ENCODE peak calls at places on chromosome 12, in nine cellular contexts. R, W, Q, P, I, X, F, V and S are unnamed samples.

GRCh38 chr12:51357374-51358047 is 11.0 kb upstream of the CELA1 start:
- DNase-seq in R (no peak), W (no peak), I (no peak), Q (no peak), F (no peak), P (no peak), V (no peak), X (no peak), S (no peak)

GRCh38 chr12:129190827-129191226 is 337.5 kb downstream of the GLT1D1 start:
- DNase-seq in F (peak; percentile 12), Q (no peak), X (no peak), I (no peak), R (no peak), V (no peak), P (no peak), W (no peak), S (no peak)

GRCh38 chr12:93127582-93128331 is 198.7 kb upstream of the EEA1 start:
- DNase-seq in P (no peak), R (peak; percentile 43), Q (no peak), V (peak; percentile 78), I (peak; percentile 93), X (peak; percentile 71), W (peak; percentile 80), F (peak; percentile 87), S (peak; percentile 87)

GRCh38 chr12:87140257-87140656 is 884.1 kb upstream of the MGAT4C start:
- DNase-seq in P (no peak), V (no peak), R (no peak), X (peak; percentile 68), Q (no peak), I (no peak), W (no peak), F (no peak), S (peak; percentile 51)

GRCh38 chr12:68367903-68368302 is 35.7 kb upstream of the MDM1 start:
- DNase-seq in Q (no peak), W (no peak), V (no peak), P (no peak), X (peak; percentile 21), F (no peak), I (no peak), R (no peak), S (no peak)

GRCh38 chr12:75784591-75784990 is 247.0 kb downstream of the PHLDA1 start:
- DNase-seq in V (peak; percentile 30), P (peak; percentile 51), R (peak; percentile 49), I (no peak), W (no peak), F (no peak), Q (peak; percentile 32), X (peak; percentile 91), S (no peak)

GRCh38 chr12:12327802-12328201 is 22.2 kb downstream of the MANSC1 start:
- DNase-seq in X (peak; percentile 29), R (no peak), Q (no peak), F (peak; percentile 71), V (no peak), W (no peak), P (peak; percentile 69), I (no peak), S (no peak)

GRCh38 chr12:8018666-8019581 is 13.6 kb upstream of the FOXJ2 start:
- DNase-seq in F (peak; percentile 82), I (no peak), P (peak; percentile 36), R (no peak), X (no peak), W (no peak), Q (no peak), V (no peak), S (no peak)

GRCh38 chr12:22687677-22688076 is 62.7 kb downstream of the ETNK1 start:
- DNase-seq in Q (no peak), W (no peak), I (no peak), X (peak; percentile 51), V (no peak), R (no peak), F (no peak), P (peak; percentile 89), S (no peak)

GRCh38 chr12:117119592-117120198 is 20.5 kb upstream of the TESC start:
- DNase-seq in F (peak; percentile 63), I (no peak), R (no peak), P (peak; percentile 33), X (no peak), V (peak; percentile 31), W (no peak), Q (peak; percentile 38), S (peak; percentile 30)

GRCh38 chr12:8572507-8572906 is 31.8 kb upstream of the CLEC4E start:
- DNase-seq in F (no peak), R (no peak), X (peak; percentile 12), V (no peak), W (no peak), Q (no peak), I (no peak), P (no peak), S (peak; percentile 13)

DNA sequence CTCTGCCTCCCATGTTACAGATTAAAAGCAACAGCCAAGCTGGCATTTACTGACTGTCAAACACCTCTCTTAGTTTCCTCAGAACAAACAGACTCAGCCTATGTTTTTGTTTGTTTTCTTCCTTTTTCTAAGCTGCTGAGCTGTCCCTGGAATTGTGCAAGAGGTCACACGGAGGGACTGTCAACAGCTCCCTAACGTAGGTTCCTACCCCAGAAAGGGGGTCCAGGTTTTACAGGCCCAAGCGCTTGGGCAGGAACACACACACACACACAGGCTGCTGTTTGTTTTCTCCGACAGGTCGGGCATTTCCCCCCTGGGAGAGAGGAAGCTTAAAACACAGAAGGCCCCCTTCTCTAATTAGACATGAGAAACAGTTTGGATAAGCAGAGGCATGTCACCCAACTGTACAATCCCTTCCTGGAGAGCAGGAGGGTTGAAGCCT is 739.6 kb upstream of the TBX3 start:
- DNase-seq in X (no peak), R (no peak), P (no peak), W (no peak), F (no peak), Q (no peak), I (no peak), V (no peak), S (no peak)
- H3K27ac ChIP-seq in X (no peak overlapping the region), R (no peak overlapping the region), P (no peak overlapping the region), W (no peak overlapping the region), F (no peak overlapping the region), Q (no peak overlapping the region), I (no peak overlapping the region), V (no peak overlapping the region), S (no peak overlapping the region)

GRCh38 chr12:14959916-14960315 is 1.5 kb downstream of the ARHGDIB start:
- DNase-seq in P (no peak), W (no peak), Q (no peak), I (no peak), R (no peak), F (no peak), X (no peak), V (no peak), S (no peak)

GRCh38 chr12:14959463-14959862 is 1.9 kb downstream of the ARHGDIB start:
- DNase-seq in F (no peak), P (no peak), Q (no peak), X (no peak), I (no peak), V (no peak), R (no peak), W (no peak), S (no peak)

GRCh38 chr12:14958361-14959125 is 2.9 kb downstream of the ARHGDIB start:
- DNase-seq in W (no peak), P (peak; percentile 41), Q (no peak), V (no peak), I (no peak), R (peak; percentile 20), X (no peak), F (no peak), S (no peak)

GRCh38 chr12:14957769-14958168 is 3.6 kb downstream of the ARHGDIB start:
- DNase-seq in F (no peak), X (no peak), V (no peak), R (no peak), I (no peak), Q (no peak), P (peak; percentile 46), W (no peak), S (no peak)

DNA sequence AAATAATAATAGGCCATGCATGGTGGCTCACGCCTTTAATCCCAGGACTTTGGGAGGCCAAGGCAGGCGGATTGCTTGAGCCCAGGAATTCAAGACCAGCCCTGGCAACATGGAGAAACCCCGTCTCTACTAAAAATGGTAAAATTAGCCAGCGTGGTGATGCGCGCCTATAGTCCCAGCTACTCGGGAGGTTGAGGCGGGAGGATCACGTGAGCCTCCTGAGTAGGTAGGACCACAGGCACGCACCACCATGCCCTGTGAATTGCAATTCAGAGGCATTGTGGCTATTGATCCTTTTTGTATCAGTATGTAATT is 2.3 kb downstream of the ARHGDIB start:
- DNase-seq in X (no peak), F (no peak), I (no peak), Q (peak; percentile 20), W (no peak), P (no peak), R (no peak), V (no peak), S (no peak)
- H3K4me1 ChIP-seq in X (peaks cover 19% of the 10 kb centered on the region), F (no peaks in the 10 kb centered on the region), I (peaks cover 6% of the 10 kb centered on the region), Q (no peaks in the 10 kb centered on the region), W (peaks cover 2% of the 10 kb centered on the region), P (peaks cover 53% of the 10 kb centered on the region), R (no peaks in the 10 kb centered on the region), V (peaks cover 90% of the 10 kb centered on the region), S (peaks cover 9% of the 10 kb centered on the region)

GRCh38 chr12:5439333-5439732 is 7.4 kb downstream of the NTF3 start:
- DNase-seq in R (no peak), I (no peak), Q (no peak), W (no peak), P (no peak), X (no peak), V (no peak), F (no peak), S (no peak)
- TF ChIP-seq CTCF in R (no peak), I (no peak), Q (no peak), W (no peak), P (no peak), X (peak; percentile 38), V (no peak), F (no peak), S (peak; percentile 25)

GRCh38 chr12:31967569-31967968 is 8.4 kb downstream of the RESF1 start:
- DNase-seq in Q (no peak), I (no peak), W (no peak), F (no peak), X (no peak), R (no peak), V (no peak), P (no peak), S (no peak)

GRCh38 chr12:31962076-31962475 is 2.9 kb downstream of the RESF1 start:
- DNase-seq in R (no peak), P (no peak), W (no peak), I (no peak), Q (no peak), V (no peak), F (no peak), X (no peak), S (no peak)

GRCh38 chr12:31966558-31967205 is 7.5 kb downstream of the RESF1 start:
- DNase-seq in Q (no peak), V (no peak), I (no peak), X (no peak), R (no peak), W (no peak), P (no peak), F (no peak), S (no peak)

GRCh38 chr12:31964280-31964679 is 5.1 kb downstream of the RESF1 start:
- DNase-seq in X (no peak), V (no peak), R (no peak), W (no peak), F (no peak), P (no peak), Q (no peak), I (no peak), S (no peak)

DNA sequence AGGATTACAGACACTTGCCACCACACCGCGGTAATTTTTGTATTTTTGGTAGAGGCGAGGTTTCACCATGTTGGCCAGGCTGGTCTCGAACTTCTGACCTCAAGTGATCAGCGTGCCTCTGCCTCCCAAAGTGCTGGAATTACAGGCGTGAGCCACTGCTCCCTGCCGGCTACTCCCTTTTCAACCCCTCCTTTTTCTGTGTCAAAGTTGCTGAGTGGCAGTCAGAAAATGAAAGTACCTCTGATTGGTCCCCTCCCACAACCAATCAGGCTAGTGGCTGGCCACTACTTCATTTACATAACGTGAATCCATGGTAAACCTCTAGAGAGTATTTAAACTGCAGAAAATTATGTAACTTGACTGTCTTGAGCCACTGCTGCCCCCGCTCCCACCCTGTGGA is 5.9 kb downstream of the RESF1 start:
- DNase-seq in R (no peak), X (no peak), Q (no peak), W (no peak), I (no peak), V (no peak), F (no peak), P (no peak), S (no peak)
- H3K27ac ChIP-seq in R (no peak overlapping the region), X (no peak overlapping the region), Q (no peak overlapping the region), W (no peak overlapping the region), I (no peak overlapping the region), V (no peak overlapping the region), F (no peak overlapping the region), P (no peak overlapping the region), S (no peak overlapping the region)